ENCODE peak calls at places on chromosomes 4 and X, in four cellular contexts. One of them, this sample, is unnamed.

GRCh38 chr4:84069119-84069518 is 430.0 kb downstream of the NKX6-1 start:
- DNase-seq in K562: no peak
- DNase-seq in WTC11: no peak
- DNase-seq in HepG2: no peak
- DNase-seq in this sample: no peak

GRCh38 chrX:2317527-2318055 is 183.2 kb downstream of the DHRSX start:
- DNase-seq in K562: peak; percentile 11
- DNase-seq in WTC11: no peak
- DNase-seq in HepG2: no peak
- DNase-seq in this sample: no peak

GRCh38 chrX:101749436-101749835 is 89.8 kb upstream of the ARMCX2 start:
- DNase-seq in K562: no peak
- DNase-seq in WTC11: no peak
- DNase-seq in HepG2: no peak
- DNase-seq in this sample: no peak

GRCh38 chrX:73903941-73904340 is 340.9 kb downstream of the CHIC1 start:
- DNase-seq in K562: no peak
- DNase-seq in WTC11: no peak
- DNase-seq in HepG2: no peak
- DNase-seq in this sample: no peak

GRCh38 chr4:106981431-106981830 is 54.7 kb downstream of the DKK2 start:
- DNase-seq in K562: no peak
- DNase-seq in WTC11: no peak
- DNase-seq in HepG2: no peak
- DNase-seq in this sample: no peak

GRCh38 chr4:15587649-15588048 is 67.5 kb downstream of the FBXL5 start:
- DNase-seq in K562: no peak
- DNase-seq in WTC11: no peak
- DNase-seq in HepG2: no peak
- DNase-seq in this sample: no peak

GRCh38 chr4:135371137-135371536 is 1169.5 kb upstream of the PABPC4L start:
- DNase-seq in K562: no peak
- DNase-seq in WTC11: peak; percentile 65
- DNase-seq in HepG2: peak; percentile 15
- DNase-seq in this sample: peak; percentile 28

GRCh38 chrX:103356023-103356798 is at the start of gene TCEAL9:
- DNase-seq in K562: peak; percentile 14
- DNase-seq in WTC11: peak; percentile 36
- DNase-seq in HepG2: peak; percentile 51
- DNase-seq in this sample: peak; percentile 72

GRCh38 chr4:39706829-39707511 is 9.0 kb downstream of the UBE2K start:
- DNase-seq in K562: no peak
- DNase-seq in WTC11: no peak
- DNase-seq in HepG2: no peak
- DNase-seq in this sample: no peak

GRCh38 chr4:130563185-130563890 is 1467.4 kb downstream of the C4orf33 start:
- DNase-seq in K562: no peak
- DNase-seq in WTC11: peak; percentile 69
- DNase-seq in HepG2: peak; percentile 8
- DNase-seq in this sample: peak; percentile 53

GRCh38 chrX:130111220-130111934 is 1.1 kb upstream of the ELF4 start:
- DNase-seq in K562: peak; percentile 35
- DNase-seq in WTC11: no peak
- DNase-seq in HepG2: no peak
- DNase-seq in this sample: no peak

GRCh38 chrX:119155416-119156035 is 27.9 kb upstream of the KIAA1210 start:
- DNase-seq in K562: no peak
- DNase-seq in WTC11: no peak
- DNase-seq in HepG2: no peak
- DNase-seq in this sample: no peak

GRCh38 chrX:102950908-102951866 is 14.1 kb downstream of the RAB40AL start:
- DNase-seq in K562: peak; percentile 47
- DNase-seq in WTC11: peak; percentile 74
- DNase-seq in HepG2: peak; percentile 27
- DNase-seq in this sample: peak; percentile 76

GRCh38 chr4:119039779-119040178 is 95.9 kb upstream of the MYOZ2 start:
- DNase-seq in K562: no peak
- DNase-seq in WTC11: peak; percentile 62
- DNase-seq in HepG2: no peak
- DNase-seq in this sample: no peak

GRCh38 chr4:142169216-142169615 is 532.8 kb downstream of the IL15 start:
- DNase-seq in K562: no peak
- DNase-seq in WTC11: no peak
- DNase-seq in HepG2: no peak
- DNase-seq in this sample: no peak

GRCh38 chr4:71520850-71521249 is 182.0 kb downstream of the SLC4A4 start:
- DNase-seq in K562: no peak
- DNase-seq in WTC11: no peak
- DNase-seq in HepG2: no peak
- DNase-seq in this sample: no peak

GRCh38 chr4:48237996-48238645 is 31.5 kb downstream of the TEC start:
- DNase-seq in K562: no peak
- DNase-seq in WTC11: no peak
- DNase-seq in HepG2: no peak
- DNase-seq in this sample: no peak

GRCh38 chr4:100100985-100101384 is 89.3 kb downstream of the DDIT4L start:
- DNase-seq in K562: no peak
- DNase-seq in WTC11: no peak
- DNase-seq in HepG2: no peak
- DNase-seq in this sample: no peak

GRCh38 chr4:141425124-141425523 is 204.4 kb downstream of the ZNF330 start:
- DNase-seq in K562: no peak
- DNase-seq in WTC11: no peak
- DNase-seq in HepG2: no peak
- DNase-seq in this sample: no peak

GRCh38 chr4:168511780-168512467 is 15.1 kb downstream of the PALLD start:
- DNase-seq in K562: no peak
- DNase-seq in WTC11: peak; percentile 13
- DNase-seq in HepG2: no peak
- DNase-seq in this sample: no peak

GRCh38 chrX:150688911-150689451 is 4.2 kb upstream of the MTMR1 start:
- DNase-seq in K562: no peak
- DNase-seq in WTC11: no peak
- DNase-seq in HepG2: peak; percentile 29
- DNase-seq in this sample: peak; percentile 15

GRCh38 chr4:160353548-160353947 is 1250.7 kb downstream of the RAPGEF2 start:
- DNase-seq in K562: no peak
- DNase-seq in WTC11: no peak
- DNase-seq in HepG2: no peak
- DNase-seq in this sample: no peak

GRCh38 chr4:72397314-72397713 is 171.7 kb downstream of the ADAMTS3 start:
- DNase-seq in K562: no peak
- DNase-seq in WTC11: peak; percentile 12
- DNase-seq in HepG2: no peak
- DNase-seq in this sample: no peak

GRCh38 chrX:72308566-72309296 is 3.0 kb upstream of the CITED1 start:
- DNase-seq in K562: peak; percentile 63
- DNase-seq in WTC11: peak; percentile 80
- DNase-seq in HepG2: peak; percentile 27
- DNase-seq in this sample: peak; percentile 86

GRCh38 chrX:46770006-46770816 is 11.3 kb upstream of the SLC9A7 start:
- DNase-seq in K562: no peak
- DNase-seq in WTC11: no peak
- DNase-seq in HepG2: no peak
- DNase-seq in this sample: no peak

GRCh38 chrX:154403192-154403591 is 5.0 kb downstream of the RPL10 start:
- DNase-seq in K562: no peak
- DNase-seq in WTC11: no peak
- DNase-seq in HepG2: no peak
- DNase-seq in this sample: no peak

GRCh38 chr4:56215901-56216300 is 171.4 kb downstream of the AASDH start:
- DNase-seq in K562: no peak
- DNase-seq in WTC11: no peak
- DNase-seq in HepG2: no peak
- DNase-seq in this sample: no peak

GRCh38 chr4:142485452-142485851 is 360.6 kb downstream of the INPP4B start:
- DNase-seq in K562: no peak
- DNase-seq in WTC11: no peak
- DNase-seq in HepG2: no peak
- DNase-seq in this sample: no peak

GRCh38 chr4:74897390-74897789 is 35.5 kb upstream of the PARM1 start:
- DNase-seq in K562: no peak
- DNase-seq in WTC11: no peak
- DNase-seq in HepG2: no peak
- DNase-seq in this sample: no peak

GRCh38 chr4:76703123-76703490 is 194.8 kb downstream of the SOWAHB start:
- DNase-seq in K562: no peak
- DNase-seq in WTC11: no peak
- DNase-seq in HepG2: no peak
- DNase-seq in this sample: no peak

GRCh38 chr4:4985844-4986243 is 33.4 kb downstream of the CYTL1 start:
- DNase-seq in K562: no peak
- DNase-seq in WTC11: no peak
- DNase-seq in HepG2: no peak
- DNase-seq in this sample: no peak

GRCh38 chr4:170004656-170005250 is 21.4 kb downstream of the MFAP3L start:
- DNase-seq in K562: no peak
- DNase-seq in WTC11: no peak
- DNase-seq in HepG2: no peak
- DNase-seq in this sample: no peak

GRCh38 chrX:69321789-69322188 is 156.5 kb upstream of the PJA1 start:
- DNase-seq in K562: no peak
- DNase-seq in WTC11: no peak
- DNase-seq in HepG2: no peak
- DNase-seq in this sample: no peak

GRCh38 chr4:120007171-120007894 is 59.3 kb downstream of the MAD2L1 start:
- DNase-seq in K562: no peak
- DNase-seq in WTC11: no peak
- DNase-seq in HepG2: no peak
- DNase-seq in this sample: no peak

GRCh38 chr4:82786794-82787193 is 11.8 kb downstream of the SCD5 start:
- DNase-seq in K562: no peak
- DNase-seq in WTC11: no peak
- DNase-seq in HepG2: no peak
- DNase-seq in this sample: no peak

GRCh38 chr4:17702666-17703065 is 78.8 kb downstream of the FAM184B start:
- DNase-seq in K562: no peak
- DNase-seq in WTC11: no peak
- DNase-seq in HepG2: no peak
- DNase-seq in this sample: no peak

GRCh38 chr4:133869486-133869885 is 332.1 kb downstream of the PABPC4L start:
- DNase-seq in K562: no peak
- DNase-seq in WTC11: no peak
- DNase-seq in HepG2: no peak
- DNase-seq in this sample: no peak

GRCh38 chr4:133868856-133869255 is 332.7 kb downstream of the PABPC4L start:
- DNase-seq in K562: no peak
- DNase-seq in WTC11: no peak
- DNase-seq in HepG2: no peak
- DNase-seq in this sample: no peak

GRCh38 chr4:133865606-133866327 is 335.8 kb downstream of the PABPC4L start:
- DNase-seq in K562: peak; percentile 4
- DNase-seq in WTC11: no peak
- DNase-seq in HepG2: peak; percentile 6
- DNase-seq in this sample: peak; percentile 7

DNA sequence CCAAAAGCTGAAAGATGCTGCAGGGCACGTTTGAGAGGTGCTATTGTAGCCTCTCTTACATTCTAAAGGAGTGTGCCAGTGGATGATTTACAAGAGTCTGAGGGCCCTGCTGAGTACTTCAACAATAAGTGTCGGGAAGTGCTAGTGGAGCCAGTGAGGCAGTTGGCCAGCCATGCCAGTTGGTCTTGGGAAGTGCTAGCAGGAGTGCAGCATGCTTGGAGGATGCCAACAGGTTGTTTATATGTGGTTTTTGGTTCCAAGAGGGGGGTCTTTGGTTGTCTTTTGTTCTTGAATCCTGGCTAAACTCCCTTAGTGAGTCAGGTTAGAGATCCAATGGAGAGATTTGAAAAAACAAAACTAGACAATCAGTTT is 335.3 kb downstream of the PABPC4L start:
- DNase-seq in K562: no peak
- DNase-seq in WTC11: no peak
- DNase-seq in HepG2: no peak
- DNase-seq in this sample: no peak
- TF ChIP-seq ELF4 in K562: no peak
- TF ChIP-seq ELF4 in WTC11: no peak
- TF ChIP-seq ELF4 in HepG2: no peak
- TF ChIP-seq ELF4 in this sample: no peak

GRCh38 chrX:136880003-136880451 is 498 bp downstream of the RBMX start:
- DNase-seq in K562: peak; percentile 27
- DNase-seq in WTC11: no peak
- DNase-seq in HepG2: no peak
- DNase-seq in this sample: no peak
- TF ChIP-seq ELF4 in K562: no peak
- TF ChIP-seq ELF4 in WTC11: no peak
- TF ChIP-seq ELF4 in HepG2: no peak
- TF ChIP-seq ELF4 in this sample: no peak

GRCh38 chrX:48714573-48714972 is 18.0 kb downstream of the SUV39H1 start:
- DNase-seq in K562: no peak
- DNase-seq in WTC11: no peak
- DNase-seq in HepG2: no peak
- DNase-seq in this sample: no peak

GRCh38 chrX:48713847-48714246 is 17.3 kb downstream of the SUV39H1 start:
- DNase-seq in K562: no peak
- DNase-seq in WTC11: no peak
- DNase-seq in HepG2: no peak
- DNase-seq in this sample: no peak

GRCh38 chrX:48719958-48720357 is 23.4 kb downstream of the SUV39H1 start:
- DNase-seq in K562: no peak
- DNase-seq in WTC11: no peak
- DNase-seq in HepG2: no peak
- DNase-seq in this sample: no peak

GRCh38 chrX:48715066-48715465 is 18.5 kb downstream of the SUV39H1 start:
- DNase-seq in K562: no peak
- DNase-seq in WTC11: no peak
- DNase-seq in HepG2: no peak
- DNase-seq in this sample: no peak

DNA sequence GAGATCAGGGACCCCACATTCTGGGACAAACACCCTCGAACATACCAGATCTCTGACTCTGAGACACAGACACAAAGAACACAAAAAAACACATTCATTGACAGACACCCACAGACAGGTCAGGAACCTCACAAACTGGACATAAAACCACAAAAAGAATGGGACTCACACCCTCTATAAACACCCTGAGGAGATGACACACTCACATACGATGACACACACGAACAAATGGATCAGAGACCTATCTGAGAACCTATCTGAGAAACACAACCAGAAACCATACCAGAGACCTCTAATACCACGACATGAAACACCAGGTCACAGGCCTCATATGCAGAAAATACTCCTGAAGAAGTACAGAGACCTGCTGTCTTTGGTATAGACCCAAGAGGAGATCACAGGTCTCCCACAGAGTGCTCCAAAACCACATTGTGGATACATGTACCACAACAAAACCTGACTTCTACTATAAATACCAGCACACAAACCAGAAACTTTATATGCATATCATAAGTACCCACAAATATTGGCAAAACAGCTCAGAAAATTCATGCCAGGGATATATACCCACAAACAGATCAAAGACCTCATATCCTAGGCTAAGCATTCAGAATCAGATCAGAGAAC is 19.5 kb downstream of the SUV39H1 start:
- DNase-seq in K562: no peak
- DNase-seq in WTC11: no peak
- DNase-seq in HepG2: no peak
- DNase-seq in this sample: no peak
- TF ChIP-seq ELF4 in K562: no peak
- TF ChIP-seq ELF4 in WTC11: no peak
- TF ChIP-seq ELF4 in HepG2: no peak
- TF ChIP-seq ELF4 in this sample: no peak

GRCh38 chr4:26343041-26343403 is 22.2 kb downstream of the RBPJ start:
- DNase-seq in K562: no peak
- DNase-seq in WTC11: no peak
- DNase-seq in HepG2: no peak
- DNase-seq in this sample: no peak
- TF ChIP-seq ELF4 in K562: no peak
- TF ChIP-seq ELF4 in WTC11: no peak
- TF ChIP-seq ELF4 in HepG2: no peak
- TF ChIP-seq ELF4 in this sample: no peak

This sample was measured in HEK293T.